ENCODE peak calls at places on chromosomes 5 and 9, in eight cellular contexts. W is HL-60; G is mucosa of descending colon; O is effector memory CD4-positive, alpha-beta T cell; R is head of caudate nucleus; J is nephron progenitor cell; E is NCI-H774; V is anterior cingulate cortex. B is an unnamed sample.

GRCh38 chr5:134552301-134552700 is 26.8 kb downstream of the JADE2 start:
- DNase-seq in E (no peak), V (no peak), O (no peak), R (no peak), W (no peak), J (no peak), G (no peak), B (no peak)

GRCh38 chr9:107751522-107752235 is 262.1 kb upstream of the KLF4 start:
- DNase-seq in V (no peak), E (no peak), W (no peak), J (no peak), O (no peak), G (no peak), R (no peak), B (no peak)

GRCh38 chr9:84327184-84327583 is 13.4 kb downstream of the SLC28A3 start:
- DNase-seq in V (no peak), O (no peak), E (no peak), W (no peak), G (no peak), R (no peak), J (no peak), B (no peak)

GRCh38 chr9:125146247-125146646 is 2.9 kb upstream of the SCAI start:
- DNase-seq in J (no peak), V (no peak), W (no peak), G (no peak), R (no peak), E (no peak), O (no peak), B (no peak)

GRCh38 chr9:34343090-34343489 is 13.7 kb downstream of the NUDT2 start:
- DNase-seq in R (peak), J (no peak), O (no peak), E (no peak), G (peak), V (peak), W (no peak), B (no peak)

GRCh38 chr5:1884638-1885475 is 2.1 kb upstream of the IRX4 start:
- DNase-seq in V (no peak), R (no peak), O (no peak), E (no peak), J (peak), W (no peak), G (no peak), B (no peak)

GRCh38 chr5:170483701-170484458 is 19.9 kb upstream of the KCNIP1 start:
- DNase-seq in R (peak), O (no peak), G (no peak), E (no peak), V (no peak), J (no peak), W (no peak), B (no peak)

GRCh38 chr9:92608221-92609141 is 61.5 kb downstream of the IPPK start:
- DNase-seq in J (no peak), V (no peak), E (no peak), O (no peak), R (no peak), G (no peak), W (no peak), B (no peak)

GRCh38 chr9:112477330-112477729 is 9.3 kb upstream of the KIAA1958 start:
- DNase-seq in R (no peak), E (no peak), J (no peak), W (no peak), G (no peak), O (no peak), V (no peak), B (no peak)

GRCh38 chr9:136848393-136849037 is 694 bp upstream of the PHPT1 start:
- DNase-seq in R (no peak), E (peak), G (peak), O (no peak), W (peak), V (no peak), J (peak), B (peak)

GRCh38 chr5:133514456-133514855 is 97.9 kb downstream of the FSTL4 start:
- DNase-seq in O (no peak), E (peak), J (no peak), W (no peak), R (no peak), G (no peak), V (no peak), B (no peak)

GRCh38 chr9:6763244-6763643 is 5.5 kb downstream of the KDM4C start:
- DNase-seq in W (no peak), O (no peak), V (no peak), E (no peak), R (no peak), G (no peak), J (no peak), B (no peak)

GRCh38 chr5:34570721-34571379 is 85.3 kb upstream of the RAI14 start:
- DNase-seq in E (no peak), R (no peak), O (no peak), V (no peak), W (no peak), J (no peak), G (no peak), B (no peak)

B was measured in SIG-M5.